ENCODE peak calls at places on chromosome 21, in seven cellular contexts. One of them, this sample, is unnamed.

GRCh38 chr21:16108561-16109070 is 378.8 kb downstream of the USP25 start:
- DNase-seq in HCT116: no peak
- DNase-seq in H1: no peak
- DNase-seq in GM12878: no peak
- DNase-seq in K562: no peak
- DNase-seq in SK-N-SH: no peak
- DNase-seq in HepG2: no peak
- DNase-seq in this sample: no peak

GRCh38 chr21:38352536-38353219 is 95.9 kb downstream of the KCNJ15 start:
- DNase-seq in HCT116: peak; percentile 1
- DNase-seq in H1: no peak
- DNase-seq in GM12878: no peak
- DNase-seq in K562: peak; percentile 72
- DNase-seq in SK-N-SH: peak; percentile 35
- DNase-seq in HepG2: peak; percentile 3
- DNase-seq in this sample: peak; percentile 65

GRCh38 chr21:33441489-33442477 is 38.0 kb downstream of the TMEM50B start:
- DNase-seq in SK-N-SH: no peak
- DNase-seq in HCT116: no peak
- DNase-seq in H1: no peak
- DNase-seq in K562: no peak
- DNase-seq in GM12878: peak; percentile 91
- DNase-seq in HepG2: no peak
- DNase-seq in this sample: peak; percentile 17

GRCh38 chr21:15009964-15010363 is 54.8 kb downstream of the NRIP1 start:
- DNase-seq in SK-N-SH: no peak
- DNase-seq in HepG2: no peak
- DNase-seq in HCT116: no peak
- DNase-seq in H1: no peak
- DNase-seq in K562: no peak
- DNase-seq in GM12878: no peak
- DNase-seq in this sample: no peak

GRCh38 chr21:36113647-36114428 is 21.0 kb upstream of the CBR3 start:
- DNase-seq in K562: no peak
- DNase-seq in H1: no peak
- DNase-seq in HepG2: peak; percentile 70
- DNase-seq in HCT116: no peak
- DNase-seq in GM12878: no peak
- DNase-seq in SK-N-SH: no peak
- DNase-seq in this sample: no peak

GRCh38 chr21:30718239-30718909 is at the start of gene KRTAP21-3:
- DNase-seq in H1: no peak
- DNase-seq in SK-N-SH: no peak
- DNase-seq in HepG2: no peak
- DNase-seq in K562: no peak
- DNase-seq in HCT116: peak; percentile 18
- DNase-seq in GM12878: no peak
- DNase-seq in this sample: no peak

GRCh38 chr21:26813426-26813998 is 31.7 kb downstream of the ADAMTS1 start:
- DNase-seq in H1: no peak
- DNase-seq in SK-N-SH: no peak
- DNase-seq in HepG2: no peak
- DNase-seq in GM12878: no peak
- DNase-seq in K562: no peak
- DNase-seq in HCT116: no peak
- DNase-seq in this sample: no peak

GRCh38 chr21:42466700-42467612 is 29.1 kb downstream of the RSPH1 start:
- DNase-seq in H1: no peak
- DNase-seq in HCT116: peak; percentile 23
- DNase-seq in K562: peak; percentile 63
- DNase-seq in SK-N-SH: no peak
- DNase-seq in GM12878: no peak
- DNase-seq in HepG2: peak; percentile 6
- DNase-seq in this sample: peak; percentile 37

GRCh38 chr21:16945580-16945979 is 567.3 kb upstream of the CXADR start:
- DNase-seq in HepG2: no peak
- DNase-seq in H1: no peak
- DNase-seq in SK-N-SH: no peak
- DNase-seq in K562: no peak
- DNase-seq in GM12878: no peak
- DNase-seq in HCT116: no peak
- DNase-seq in this sample: no peak

GRCh38 chr21:45328198-45329087 is 40.7 kb upstream of the POFUT2 start:
- DNase-seq in H1: no peak
- DNase-seq in SK-N-SH: no peak
- DNase-seq in HepG2: no peak
- DNase-seq in HCT116: no peak
- DNase-seq in K562: no peak
- DNase-seq in GM12878: no peak
- DNase-seq in this sample: no peak

GRCh38 chr21:45325206-45326168 is 37.8 kb upstream of the POFUT2 start:
- DNase-seq in H1: no peak
- DNase-seq in HCT116: no peak
- DNase-seq in K562: no peak
- DNase-seq in HepG2: no peak
- DNase-seq in GM12878: no peak
- DNase-seq in SK-N-SH: no peak
- DNase-seq in this sample: no peak

GRCh38 chr21:45326169-45326833 is 38.6 kb upstream of the POFUT2 start:
- DNase-seq in K562: no peak
- DNase-seq in HepG2: no peak
- DNase-seq in GM12878: no peak
- DNase-seq in HCT116: no peak
- DNase-seq in SK-N-SH: peak; percentile 76
- DNase-seq in H1: no peak
- DNase-seq in this sample: no peak

GRCh38 chr21:45327458-45328197 is 39.9 kb upstream of the POFUT2 start:
- DNase-seq in HCT116: no peak
- DNase-seq in H1: no peak
- DNase-seq in K562: no peak
- DNase-seq in GM12878: no peak
- DNase-seq in HepG2: no peak
- DNase-seq in SK-N-SH: no peak
- DNase-seq in this sample: no peak

DNA sequence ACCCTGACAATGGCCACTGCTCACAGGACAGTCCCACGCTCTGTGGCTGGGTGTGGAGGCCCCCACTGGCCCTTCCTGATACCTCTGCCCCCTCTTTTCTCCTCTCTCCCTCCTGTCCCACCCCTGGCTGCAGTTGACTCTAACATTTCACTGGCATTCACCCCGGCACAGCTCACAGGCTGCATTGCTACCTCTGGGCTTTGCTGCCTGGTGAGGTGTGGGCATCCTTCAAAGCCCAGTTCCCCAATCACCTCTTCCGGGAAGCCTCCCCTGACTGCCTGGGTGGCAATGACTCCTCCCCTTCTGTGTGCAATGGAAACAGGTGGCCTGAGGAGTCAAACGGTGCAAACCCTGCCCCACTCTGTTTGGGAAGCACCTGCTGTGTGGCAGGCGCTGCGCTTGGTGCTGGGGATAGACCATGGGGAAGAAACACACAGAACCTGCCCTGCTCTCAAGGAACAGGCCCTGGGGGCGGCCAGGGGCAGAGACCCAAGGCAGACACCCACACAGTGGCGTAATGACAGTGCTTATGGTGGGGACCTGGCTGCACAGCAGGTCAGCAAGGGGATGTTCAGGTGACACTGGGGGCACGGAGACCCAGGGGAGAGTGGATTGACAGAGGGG is 39.3 kb upstream of the POFUT2 start:
- DNase-seq in H1: no peak
- DNase-seq in SK-N-SH: no peak
- DNase-seq in K562: no peak
- DNase-seq in HepG2: no peak
- DNase-seq in HCT116: no peak
- DNase-seq in GM12878: no peak
- DNase-seq in this sample: no peak
- TF ChIP-seq JUND in H1: no peak
- TF ChIP-seq JUND in SK-N-SH: no peak
- TF ChIP-seq JUND in K562: no peak
- TF ChIP-seq JUND in HepG2: no peak
- TF ChIP-seq JUND in HCT116: no peak
- TF ChIP-seq JUND in GM12878: no peak
- TF ChIP-seq JUND in this sample: no peak

GRCh38 chr21:25039461-25040380 is 567.6 kb downstream of the MRPL39 start:
- DNase-seq in HepG2: no peak
- DNase-seq in HCT116: no peak
- DNase-seq in GM12878: peak; percentile 82
- DNase-seq in K562: no peak
- DNase-seq in H1: no peak
- DNase-seq in SK-N-SH: no peak
- DNase-seq in this sample: peak; percentile 48
- TF ChIP-seq JUND in HepG2: no peak
- TF ChIP-seq JUND in HCT116: no peak
- TF ChIP-seq JUND in GM12878: no peak
- TF ChIP-seq JUND in K562: no peak
- TF ChIP-seq JUND in H1: no peak
- TF ChIP-seq JUND in SK-N-SH: no peak
- TF ChIP-seq JUND in this sample: no peak

DNA sequence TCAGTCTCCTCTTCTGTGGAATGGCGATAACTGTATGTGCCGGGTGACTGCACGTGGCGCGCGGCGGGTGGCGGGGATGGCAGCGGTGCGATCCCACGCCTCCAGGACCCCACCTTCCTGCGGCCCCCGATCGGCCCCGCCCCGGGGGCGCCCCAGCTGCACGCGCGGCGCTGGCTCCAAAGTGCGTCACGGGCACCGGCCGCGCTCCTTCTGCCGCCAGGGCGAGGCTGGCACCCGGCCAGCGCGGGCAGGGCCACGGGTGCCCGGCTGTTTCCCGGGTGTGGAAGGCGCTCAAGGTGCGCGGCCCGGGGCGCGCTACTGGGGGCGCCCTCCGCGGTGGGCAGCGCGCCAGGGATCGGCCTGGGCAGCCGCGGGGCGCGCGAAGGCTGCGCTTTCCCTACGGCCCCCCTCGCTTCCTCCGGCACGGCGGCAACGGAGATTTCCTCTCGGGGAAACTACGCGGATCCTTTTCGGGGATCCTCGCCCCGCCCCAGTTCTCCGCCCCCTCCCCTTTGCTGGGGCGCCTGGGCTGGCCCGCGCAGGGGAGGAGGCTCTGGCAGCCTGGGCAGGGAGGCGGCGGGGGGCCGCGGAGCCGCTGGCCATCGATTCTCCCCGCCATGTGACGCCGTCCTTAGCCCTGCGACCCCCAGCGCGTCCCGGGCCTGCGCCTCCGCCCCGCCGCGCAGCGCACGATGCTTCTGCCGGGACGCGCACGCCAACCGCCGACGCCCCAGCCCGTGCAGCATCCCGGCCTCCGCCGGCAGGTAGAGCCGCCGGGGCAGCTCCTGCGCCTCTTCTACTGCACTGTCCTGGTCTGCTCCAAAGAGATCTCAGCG is at the start of gene EVA1C:
- DNase-seq in HCT116: no peak
- DNase-seq in SK-N-SH: peak; percentile 82
- DNase-seq in GM12878: no peak
- DNase-seq in HepG2: no peak
- DNase-seq in H1: no peak
- DNase-seq in K562: peak; percentile 39
- DNase-seq in this sample: peak; percentile 51
- TF ChIP-seq JUND in HCT116: no peak
- TF ChIP-seq JUND in SK-N-SH: no peak
- TF ChIP-seq JUND in GM12878: no peak
- TF ChIP-seq JUND in HepG2: no peak
- TF ChIP-seq JUND in H1: no peak
- TF ChIP-seq JUND in K562: no peak
- TF ChIP-seq JUND in this sample: no peak

DNA sequence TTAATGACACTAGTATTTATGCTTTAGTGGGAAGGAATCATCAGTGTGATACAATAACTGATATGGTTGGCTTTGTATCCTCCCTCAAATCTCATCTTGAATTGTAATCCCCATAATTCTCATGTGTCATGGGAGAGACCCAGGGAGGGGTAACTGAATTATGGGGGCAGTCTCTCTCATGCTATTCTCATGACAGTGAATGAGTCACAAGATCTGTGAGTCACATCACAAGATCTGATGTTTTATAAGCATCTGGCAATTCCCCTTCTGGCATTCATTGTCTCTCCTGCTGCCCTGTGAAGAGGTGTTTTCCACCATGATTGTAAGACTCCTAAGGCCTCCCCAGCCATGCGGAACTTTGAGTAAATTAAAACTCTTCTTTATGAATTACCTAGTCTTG is 1760.3 kb downstream of the NCAM2 start:
- DNase-seq in H1: no peak
- DNase-seq in SK-N-SH: no peak
- DNase-seq in K562: no peak
- DNase-seq in HCT116: no peak
- DNase-seq in GM12878: no peak
- DNase-seq in HepG2: no peak
- DNase-seq in this sample: no peak
- TF ChIP-seq JUND in H1: no peak
- TF ChIP-seq JUND in SK-N-SH: no peak
- TF ChIP-seq JUND in K562: no peak
- TF ChIP-seq JUND in HCT116: no peak
- TF ChIP-seq JUND in GM12878: no peak
- TF ChIP-seq JUND in HepG2: no peak
- TF ChIP-seq JUND in this sample: no peak

DNA sequence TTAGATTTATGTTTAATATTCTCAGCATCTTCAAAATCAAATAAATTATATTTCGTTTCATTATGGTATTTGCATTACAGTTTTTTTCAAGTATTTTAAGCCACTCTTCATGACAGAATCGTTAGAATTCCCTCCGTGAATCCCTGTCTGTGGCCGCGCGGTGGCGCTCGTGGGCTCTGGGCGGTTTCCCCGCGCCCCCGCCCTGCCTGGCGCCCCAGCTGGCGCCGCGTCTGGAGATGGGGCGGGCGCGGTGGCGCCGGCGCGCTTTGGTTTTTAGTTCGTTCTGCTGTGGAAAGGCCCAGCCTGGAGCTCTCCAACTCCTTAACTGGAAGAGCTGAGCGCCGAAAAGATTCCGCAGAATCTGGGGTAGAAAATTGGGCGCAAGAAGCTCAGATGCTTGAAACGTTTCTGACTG is 25.7 kb downstream of the PRMT2 start:
- DNase-seq in HepG2: no peak
- DNase-seq in H1: peak; percentile 61
- DNase-seq in HCT116: no peak
- DNase-seq in GM12878: no peak
- DNase-seq in SK-N-SH: peak; percentile 89
- DNase-seq in K562: no peak
- DNase-seq in this sample: no peak
- TF ChIP-seq JUND in HepG2: no peak
- TF ChIP-seq JUND in H1: no peak
- TF ChIP-seq JUND in HCT116: no peak
- TF ChIP-seq JUND in GM12878: no peak
- TF ChIP-seq JUND in SK-N-SH: no peak
- TF ChIP-seq JUND in K562: no peak
- TF ChIP-seq JUND in this sample: no peak

GRCh38 chr21:21858502-21859334 is 860.5 kb downstream of the NCAM2 start:
- DNase-seq in HepG2: no peak
- DNase-seq in HCT116: no peak
- DNase-seq in GM12878: no peak
- DNase-seq in K562: no peak
- DNase-seq in SK-N-SH: no peak
- DNase-seq in H1: no peak
- DNase-seq in this sample: no peak

DNA sequence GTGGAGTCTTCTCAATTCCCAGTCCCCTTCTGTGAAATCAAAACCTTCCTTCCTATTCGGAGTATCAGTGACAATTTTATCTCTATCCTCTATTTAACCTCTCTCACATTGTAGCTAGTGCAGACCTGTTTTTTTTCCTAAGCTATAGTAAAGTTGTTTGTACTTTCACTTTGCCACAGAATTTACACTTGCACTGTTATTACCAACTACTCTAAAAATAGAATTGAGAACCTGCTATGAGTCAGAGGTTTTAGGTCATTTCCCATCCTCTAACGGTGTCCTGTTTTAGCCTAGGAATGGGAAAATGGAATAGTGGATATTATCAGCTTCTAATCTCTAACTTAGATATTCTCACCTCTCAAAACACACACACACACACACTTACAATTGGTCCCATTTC is 862.7 kb downstream of the NCAM2 start:
- DNase-seq in SK-N-SH: no peak
- DNase-seq in HepG2: no peak
- DNase-seq in H1: no peak
- DNase-seq in HCT116: no peak
- DNase-seq in GM12878: no peak
- DNase-seq in K562: no peak
- DNase-seq in this sample: no peak
- TF ChIP-seq JUND in SK-N-SH: peak; percentile 7
- TF ChIP-seq JUND in HepG2: no peak
- TF ChIP-seq JUND in H1: no peak
- TF ChIP-seq JUND in HCT116: no peak
- TF ChIP-seq JUND in GM12878: no peak
- TF ChIP-seq JUND in K562: no peak
- TF ChIP-seq JUND in this sample: no peak

This sample was measured in T47D.